ENCODE peak calls at places on chromosome 22, in six cellular contexts. I is NCI-H510A treated with DMSO at 0.1 percent for 48 hours; A is left ventricle myocardium inferior; G is stimulated activated CD8-positive, alpha-beta memory T cell treated with anti-CD3 and anti-CD28 coated beads, Interleukin-7, amount 100 ng/mL, for 1 hour; L is EH; R is fibroblast of mammary gland. W is an unnamed sample.

GRCh38 chr22:32849501-32849900 is 48.0 kb downstream of the TIMP3 start:
- DNase-seq in I (no peak), A (no peak), G (no peak), L (no peak), R (no peak), W (no peak)

GRCh38 chr22:39205344-39206021 is 39.3 kb downstream of the PDGFB start:
- DNase-seq in I (no peak), A (no peak), G (peak), L (peak), R (peak), W (peak)

GRCh38 chr22:32815943-32816342 is 14.4 kb downstream of the TIMP3 start:
- DNase-seq in I (no peak), A (peak), G (no peak), L (no peak), R (no peak), W (peak)

GRCh38 chr22:48823941-48824340 is 1003.7 kb downstream of the BRD1 start:
- DNase-seq in I (no peak), A (no peak), G (no peak), L (no peak), R (no peak), W (no peak)

GRCh38 chr22:20267441-20268288 is 453 bp downstream of the RTN4R start:
- DNase-seq in I (no peak), A (no peak), G (no peak), L (no peak), R (no peak), W (no peak)

GRCh38 chr22:23119492-23120414 is 22.0 kb downstream of the RSPH14 start:
- DNase-seq in I (no peak), A (no peak), G (no peak), L (no peak), R (no peak), W (no peak)

GRCh38 chr22:41237707-41238569 is 2.8 kb downstream of the CHADL start:
- DNase-seq in I (peak), A (peak), G (peak), L (peak), R (peak), W (peak)

GRCh38 chr22:30416403-30416802 is 9.2 kb upstream of the MTFP1 start:
- DNase-seq in I (no peak), A (no peak), G (no peak), L (no peak), R (no peak), W (no peak)

GRCh38 chr22:43993072-43993760 is 30.9 kb upstream of the PARVB start:
- DNase-seq in I (peak), A (peak), G (no peak), L (peak), R (peak), W (peak)

GRCh38 chr22:27204280-27204679 is 546.9 kb downstream of the MIAT start:
- DNase-seq in I (no peak), A (no peak), G (no peak), L (no peak), R (no peak), W (no peak)

GRCh38 chr22:21568207-21569075 is 927 bp downstream of the UBE2L3 start:
- DNase-seq in I (no peak), A (peak), G (no peak), L (peak), R (no peak), W (no peak)

GRCh38 chr22:32042924-32043323 is at the start of gene SLC5A1:
- DNase-seq in I (peak), A (no peak), G (no peak), L (no peak), R (no peak), W (no peak)

GRCh38 chr22:44292007-44292370 is 20.8 kb downstream of the SHISAL1 start:
- DNase-seq in I (no peak), A (no peak), G (no peak), L (no peak), R (no peak), W (peak)

GRCh38 chr22:17102297-17102667 is 17.5 kb downstream of the IL17RA start:
- DNase-seq in I (no peak), A (no peak), G (no peak), L (no peak), R (no peak), W (no peak)

GRCh38 chr22:50262460-50262911 is 1.0 kb upstream of the MAPK12 start:
- DNase-seq in I (peak), A (no peak), G (no peak), L (peak), R (peak), W (no peak)

GRCh38 chr22:28799125-28799833 is 1.1 kb downstream of the XBP1 start:
- DNase-seq in I (peak), A (no peak), G (no peak), L (peak), R (peak), W (no peak)

GRCh38 chr22:39820266-39820665 is 73.3 kb downstream of the ENTHD1 start:
- DNase-seq in I (no peak), A (no peak), G (no peak), L (peak), R (peak), W (no peak)

GRCh38 chr22:39519681-39520053 is 695 bp upstream of the ATF4 start:
- DNase-seq in I (peak), A (peak), G (no peak), L (peak), R (no peak), W (no peak)

GRCh38 chr22:19443544-19444211 is 3.8 kb downstream of the C22orf39 start:
- DNase-seq in I (no peak), A (no peak), G (no peak), L (no peak), R (no peak), W (no peak)

GRCh38 chr22:49642741-49643140 is 184.9 kb downstream of the BRD1 start:
- DNase-seq in I (no peak), A (no peak), G (no peak), L (no peak), R (no peak), W (no peak)

GRCh38 chr22:38858492-38858891 is 13.5 kb downstream of the CBX6 start:
- DNase-seq in I (no peak), A (no peak), G (no peak), L (no peak), R (no peak), W (no peak)

GRCh38 chr22:47270463-47271135 is 508.1 kb downstream of the TBC1D22A start:
- DNase-seq in I (no peak), A (no peak), G (no peak), L (no peak), R (no peak), W (no peak)

GRCh38 chr22:25136953-25137576 is 62.6 kb upstream of the CRYBB3 start:
- DNase-seq in I (no peak), A (no peak), G (no peak), L (no peak), R (no peak), W (no peak)

GRCh38 chr22:36833073-36833472 is 16.2 kb upstream of the PVALB start:
- DNase-seq in I (no peak), A (no peak), G (no peak), L (no peak), R (no peak), W (no peak)

GRCh38 chr22:48743601-48744282 is 1083.9 kb downstream of the BRD1 start:
- DNase-seq in I (no peak), A (no peak), G (no peak), L (no peak), R (no peak), W (no peak)